ENCODE peak calls at places on chromosomes 5 and 9, in eight cellular contexts. One of them, this sample, is unnamed.

GRCh38 chr5:157718529-157718928 is 12.7 kb upstream of the THG1L start:
- DNase-seq in GM04504: no peak
- DNase-seq in stimulated activated CD8-positive, alpha-beta memory T cell treated with anti-CD3 and anti-CD28 coated beads, Interleukin-4, amount 100 ng/mL, for 24 hours: no peak
- DNase-seq in fibroblast of the aortic adventitia: peak; percentile 86
- DNase-seq in mesothelial cell of epicardium: no peak
- DNase-seq in substantia nigra: peak; percentile 5
- DNase-seq in KG1: no peak
- DNase-seq in pulmonary artery endothelial cell: no peak
- DNase-seq in this sample: peak; percentile 23

GRCh38 chr5:135386886-135387628 is 12.0 kb downstream of the MACROH2A1 start:
- DNase-seq in pulmonary artery endothelial cell: no peak
- DNase-seq in substantia nigra: no peak
- DNase-seq in mesothelial cell of epicardium: no peak
- DNase-seq in GM04504: peak; percentile 76
- DNase-seq in fibroblast of the aortic adventitia: peak; percentile 98
- DNase-seq in stimulated activated CD8-positive, alpha-beta memory T cell treated with anti-CD3 and anti-CD28 coated beads, Interleukin-4, amount 100 ng/mL, for 24 hours: no peak
- DNase-seq in KG1: no peak
- DNase-seq in this sample: peak; percentile 13

GRCh38 chr5:38426986-38427950 is 129.2 kb downstream of the LIFR start:
- DNase-seq in GM04504: no peak
- DNase-seq in stimulated activated CD8-positive, alpha-beta memory T cell treated with anti-CD3 and anti-CD28 coated beads, Interleukin-4, amount 100 ng/mL, for 24 hours: no peak
- DNase-seq in substantia nigra: no peak
- DNase-seq in KG1: no peak
- DNase-seq in mesothelial cell of epicardium: no peak
- DNase-seq in fibroblast of the aortic adventitia: no peak
- DNase-seq in pulmonary artery endothelial cell: no peak
- DNase-seq in this sample: no peak

GRCh38 chr5:36526537-36526936 is 79.9 kb upstream of the SLC1A3 start:
- DNase-seq in mesothelial cell of epicardium: no peak
- DNase-seq in stimulated activated CD8-positive, alpha-beta memory T cell treated with anti-CD3 and anti-CD28 coated beads, Interleukin-4, amount 100 ng/mL, for 24 hours: no peak
- DNase-seq in KG1: no peak
- DNase-seq in substantia nigra: no peak
- DNase-seq in GM04504: no peak
- DNase-seq in fibroblast of the aortic adventitia: no peak
- DNase-seq in pulmonary artery endothelial cell: no peak
- DNase-seq in this sample: no peak

GRCh38 chr9:8186553-8186952 is 387.0 kb upstream of the DMAC1 start:
- DNase-seq in mesothelial cell of epicardium: no peak
- DNase-seq in substantia nigra: no peak
- DNase-seq in KG1: no peak
- DNase-seq in pulmonary artery endothelial cell: no peak
- DNase-seq in fibroblast of the aortic adventitia: no peak
- DNase-seq in GM04504: no peak
- DNase-seq in stimulated activated CD8-positive, alpha-beta memory T cell treated with anti-CD3 and anti-CD28 coated beads, Interleukin-4, amount 100 ng/mL, for 24 hours: no peak
- DNase-seq in this sample: no peak

GRCh38 chr5:160507181-160507811 is 85.6 kb downstream of the PTTG1 start:
- DNase-seq in GM04504: peak; percentile 16
- DNase-seq in substantia nigra: peak; percentile 16
- DNase-seq in fibroblast of the aortic adventitia: peak; percentile 63
- DNase-seq in mesothelial cell of epicardium: no peak
- DNase-seq in KG1: no peak
- DNase-seq in pulmonary artery endothelial cell: no peak
- DNase-seq in stimulated activated CD8-positive, alpha-beta memory T cell treated with anti-CD3 and anti-CD28 coated beads, Interleukin-4, amount 100 ng/mL, for 24 hours: no peak
- DNase-seq in this sample: no peak

GRCh38 chr9:93826209-93826608 is 128.9 kb downstream of the BARX1 start:
- DNase-seq in KG1: no peak
- DNase-seq in GM04504: no peak
- DNase-seq in fibroblast of the aortic adventitia: no peak
- DNase-seq in stimulated activated CD8-positive, alpha-beta memory T cell treated with anti-CD3 and anti-CD28 coated beads, Interleukin-4, amount 100 ng/mL, for 24 hours: peak; percentile 22
- DNase-seq in pulmonary artery endothelial cell: no peak
- DNase-seq in substantia nigra: no peak
- DNase-seq in mesothelial cell of epicardium: no peak
- DNase-seq in this sample: no peak

GRCh38 chr5:5598547-5599113 is 176.2 kb downstream of the ICE1 start:
- DNase-seq in GM04504: no peak
- DNase-seq in pulmonary artery endothelial cell: no peak
- DNase-seq in stimulated activated CD8-positive, alpha-beta memory T cell treated with anti-CD3 and anti-CD28 coated beads, Interleukin-4, amount 100 ng/mL, for 24 hours: no peak
- DNase-seq in mesothelial cell of epicardium: no peak
- DNase-seq in substantia nigra: no peak
- DNase-seq in KG1: no peak
- DNase-seq in fibroblast of the aortic adventitia: no peak
- DNase-seq in this sample: no peak

GRCh38 chr9:134010310-134010709 is 15.0 kb upstream of the BRD3OS start:
- DNase-seq in KG1: no peak
- DNase-seq in mesothelial cell of epicardium: no peak
- DNase-seq in fibroblast of the aortic adventitia: no peak
- DNase-seq in stimulated activated CD8-positive, alpha-beta memory T cell treated with anti-CD3 and anti-CD28 coated beads, Interleukin-4, amount 100 ng/mL, for 24 hours: no peak
- DNase-seq in pulmonary artery endothelial cell: no peak
- DNase-seq in GM04504: no peak
- DNase-seq in substantia nigra: no peak
- DNase-seq in this sample: no peak

GRCh38 chr5:172939561-172939960 is 19.7 kb upstream of the RPL26L1 start:
- DNase-seq in substantia nigra: peak; percentile 50
- DNase-seq in pulmonary artery endothelial cell: no peak
- DNase-seq in stimulated activated CD8-positive, alpha-beta memory T cell treated with anti-CD3 and anti-CD28 coated beads, Interleukin-4, amount 100 ng/mL, for 24 hours: no peak
- DNase-seq in mesothelial cell of epicardium: no peak
- DNase-seq in fibroblast of the aortic adventitia: no peak
- DNase-seq in GM04504: no peak
- DNase-seq in KG1: no peak
- DNase-seq in this sample: no peak

GRCh38 chr5:67451640-67452279 is 255.2 kb upstream of the CD180 start:
- DNase-seq in mesothelial cell of epicardium: no peak
- DNase-seq in fibroblast of the aortic adventitia: no peak
- DNase-seq in substantia nigra: no peak
- DNase-seq in pulmonary artery endothelial cell: no peak
- DNase-seq in KG1: no peak
- DNase-seq in GM04504: no peak
- DNase-seq in stimulated activated CD8-positive, alpha-beta memory T cell treated with anti-CD3 and anti-CD28 coated beads, Interleukin-4, amount 100 ng/mL, for 24 hours: no peak
- DNase-seq in this sample: no peak

GRCh38 chr5:150503977-150504620 is 3.8 kb upstream of the NDST1 start:
- DNase-seq in substantia nigra: peak; percentile 81
- DNase-seq in GM04504: no peak
- DNase-seq in mesothelial cell of epicardium: no peak
- DNase-seq in fibroblast of the aortic adventitia: peak; percentile 63
- DNase-seq in KG1: no peak
- DNase-seq in stimulated activated CD8-positive, alpha-beta memory T cell treated with anti-CD3 and anti-CD28 coated beads, Interleukin-4, amount 100 ng/mL, for 24 hours: no peak
- DNase-seq in pulmonary artery endothelial cell: no peak
- DNase-seq in this sample: peak; percentile 67

GRCh38 chr9:75700252-75700640 is 190.2 kb upstream of the PCSK5 start:
- DNase-seq in pulmonary artery endothelial cell: no peak
- DNase-seq in mesothelial cell of epicardium: no peak
- DNase-seq in stimulated activated CD8-positive, alpha-beta memory T cell treated with anti-CD3 and anti-CD28 coated beads, Interleukin-4, amount 100 ng/mL, for 24 hours: no peak
- DNase-seq in fibroblast of the aortic adventitia: no peak
- DNase-seq in substantia nigra: no peak
- DNase-seq in KG1: no peak
- DNase-seq in GM04504: no peak
- DNase-seq in this sample: no peak

This sample was measured in HepG2.